ENCODE peak calls at places on chromosomes 3 and 15, in four cellular contexts. One of them, this sample, is unnamed.

GRCh38 chr15:39885099-39885777 is 34.8 kb downstream of the GPR176 start:
- DNase-seq in A549: no peak
- DNase-seq in HepG2: no peak
- DNase-seq in K562: no peak
- DNase-seq in this sample: no peak

GRCh38 chr3:53162672-53163458 is 1.9 kb downstream of the PRKCD start:
- DNase-seq in A549: no peak
- DNase-seq in HepG2: no peak
- DNase-seq in K562: peak; percentile 21
- DNase-seq in this sample: no peak

GRCh38 chr3:31254483-31254882 is 278.2 kb upstream of the STT3B start:
- DNase-seq in A549: no peak
- DNase-seq in HepG2: no peak
- DNase-seq in K562: no peak
- DNase-seq in this sample: no peak

GRCh38 chr15:33161209-33161608 is 33.3 kb downstream of the FMN1 start:
- DNase-seq in A549: no peak
- DNase-seq in HepG2: no peak
- DNase-seq in K562: no peak
- DNase-seq in this sample: no peak

GRCh38 chr3:126421573-126422119 is 26.9 kb downstream of the CFAP100 start:
- DNase-seq in A549: no peak
- DNase-seq in HepG2: no peak
- DNase-seq in K562: no peak
- DNase-seq in this sample: no peak

GRCh38 chr3:113339616-113340244 is 101.6 kb downstream of the CFAP44 start:
- DNase-seq in A549: no peak
- DNase-seq in HepG2: no peak
- DNase-seq in K562: peak; percentile 6
- DNase-seq in this sample: no peak

GRCh38 chr3:78895528-78895927 is 872.3 kb downstream of the ROBO1 start:
- DNase-seq in A549: no peak
- DNase-seq in HepG2: no peak
- DNase-seq in K562: no peak
- DNase-seq in this sample: no peak

GRCh38 chr3:58536501-58537411 is at the start of gene ACOX2:
- DNase-seq in A549: no peak
- DNase-seq in HepG2: no peak
- DNase-seq in K562: no peak
- DNase-seq in this sample: no peak

GRCh38 chr3:124559650-124560405 is 170.4 kb upstream of the UMPS start:
- DNase-seq in A549: peak; percentile 83
- DNase-seq in HepG2: peak; percentile 60
- DNase-seq in K562: peak; percentile 62
- DNase-seq in this sample: peak; percentile 81

GRCh38 chr3:136122006-136122405 is 74.1 kb downstream of the MSL2 start:
- DNase-seq in A549: no peak
- DNase-seq in HepG2: no peak
- DNase-seq in K562: no peak
- DNase-seq in this sample: no peak

GRCh38 chr3:141367038-141367730 is 1.1 kb upstream of the ZBTB38 start:
- DNase-seq in A549: peak; percentile 85
- DNase-seq in HepG2: no peak
- DNase-seq in K562: no peak
- DNase-seq in this sample: no peak

GRCh38 chr3:46301122-46301835 is 52.6 kb upstream of the CCR2 start:
- DNase-seq in A549: no peak
- DNase-seq in HepG2: no peak
- DNase-seq in K562: no peak
- DNase-seq in this sample: no peak

GRCh38 chr3:87200059-87200458 is 27.1 kb upstream of the CHMP2B start:
- DNase-seq in A549: no peak
- DNase-seq in HepG2: no peak
- DNase-seq in K562: no peak
- DNase-seq in this sample: no peak

GRCh38 chr15:92377083-92377789 is 16.4 kb upstream of the ST8SIA2 start:
- DNase-seq in A549: peak; percentile 47
- DNase-seq in HepG2: no peak
- DNase-seq in K562: peak; percentile 16
- DNase-seq in this sample: no peak

GRCh38 chr15:31245756-31246155 is 80.9 kb upstream of the KLF13 start:
- DNase-seq in A549: no peak
- DNase-seq in HepG2: no peak
- DNase-seq in K562: no peak
- DNase-seq in this sample: no peak

GRCh38 chr15:48803877-48804276 is 7.0 kb downstream of the CEP152 start:
- DNase-seq in A549: no peak
- DNase-seq in HepG2: no peak
- DNase-seq in K562: no peak
- DNase-seq in this sample: no peak

GRCh38 chr3:54304867-54305266 is 182.5 kb downstream of the CACNA2D3 start:
- DNase-seq in A549: no peak
- DNase-seq in HepG2: no peak
- DNase-seq in K562: no peak
- DNase-seq in this sample: no peak

GRCh38 chr3:14412831-14413380 is 10.5 kb downstream of the SLC6A6 start:
- DNase-seq in A549: no peak
- DNase-seq in HepG2: no peak
- DNase-seq in K562: no peak
- DNase-seq in this sample: peak; percentile 62

GRCh38 chr3:122055215-122055614 is at the start of gene CD86:
- DNase-seq in A549: no peak
- DNase-seq in HepG2: no peak
- DNase-seq in K562: no peak
- DNase-seq in this sample: no peak

GRCh38 chr15:59925123-59925522 is 79.0 kb upstream of the FOXB1 start:
- DNase-seq in A549: no peak
- DNase-seq in HepG2: no peak
- DNase-seq in K562: no peak
- DNase-seq in this sample: no peak

GRCh38 chr3:115691964-115692363 is 68.7 kb downstream of the GAP43 start:
- DNase-seq in A549: no peak
- DNase-seq in HepG2: no peak
- DNase-seq in K562: no peak
- DNase-seq in this sample: no peak

GRCh38 chr3:194007598-194008337 is 128.2 kb upstream of the HES1 start:
- DNase-seq in A549: no peak
- DNase-seq in HepG2: no peak
- DNase-seq in K562: no peak
- DNase-seq in this sample: no peak

GRCh38 chr3:136624894-136625815 is 127.0 kb downstream of the STAG1 start:
- DNase-seq in A549: peak; percentile 60
- DNase-seq in HepG2: peak; percentile 90
- DNase-seq in K562: no peak
- DNase-seq in this sample: no peak

GRCh38 chr3:188294113-188294512 is 140.2 kb downstream of the LPP start:
- DNase-seq in A549: no peak
- DNase-seq in HepG2: no peak
- DNase-seq in K562: no peak
- DNase-seq in this sample: no peak

GRCh38 chr15:99454941-99455795 is 110.6 kb upstream of the MEF2A start:
- DNase-seq in A549: peak; percentile 19
- DNase-seq in HepG2: peak; percentile 49
- DNase-seq in K562: peak; percentile 40
- DNase-seq in this sample: no peak

GRCh38 chr15:75186044-75186443 is 15.6 kb upstream of the C15orf39 start:
- DNase-seq in A549: no peak
- DNase-seq in HepG2: no peak
- DNase-seq in K562: no peak
- DNase-seq in this sample: no peak

GRCh38 chr3:26428992-26429391 is 193.6 kb upstream of the LRRC3B start:
- DNase-seq in A549: no peak
- DNase-seq in HepG2: no peak
- DNase-seq in K562: no peak
- DNase-seq in this sample: no peak

GRCh38 chr15:30885814-30886213 is 17.9 kb upstream of the FAN1 start:
- DNase-seq in A549: no peak
- DNase-seq in HepG2: peak; percentile 3
- DNase-seq in K562: no peak
- DNase-seq in this sample: peak; percentile 49

GRCh38 chr3:187741403-187742350 is 3.6 kb downstream of the BCL6 start:
- DNase-seq in A549: peak; percentile 72
- DNase-seq in HepG2: peak; percentile 76
- DNase-seq in K562: peak; percentile 71
- DNase-seq in this sample: peak; percentile 67

GRCh38 chr3:178584722-178585121 is 48.5 kb downstream of the KCNMB2 start:
- DNase-seq in A549: no peak
- DNase-seq in HepG2: no peak
- DNase-seq in K562: no peak
- DNase-seq in this sample: no peak

GRCh38 chr3:160810360-160810759 is 54.3 kb downstream of the PPM1L start:
- DNase-seq in A549: no peak
- DNase-seq in HepG2: no peak
- DNase-seq in K562: no peak
- DNase-seq in this sample: no peak

GRCh38 chr15:72796210-72796514 is 12.6 kb upstream of the ADPGK start:
- DNase-seq in A549: no peak
- DNase-seq in HepG2: no peak
- DNase-seq in K562: no peak
- DNase-seq in this sample: no peak

GRCh38 chr15:77026501-77027110 is 31.7 kb downstream of the PSTPIP1 start:
- DNase-seq in A549: no peak
- DNase-seq in HepG2: no peak
- DNase-seq in K562: no peak
- DNase-seq in this sample: peak; percentile 10

DNA sequence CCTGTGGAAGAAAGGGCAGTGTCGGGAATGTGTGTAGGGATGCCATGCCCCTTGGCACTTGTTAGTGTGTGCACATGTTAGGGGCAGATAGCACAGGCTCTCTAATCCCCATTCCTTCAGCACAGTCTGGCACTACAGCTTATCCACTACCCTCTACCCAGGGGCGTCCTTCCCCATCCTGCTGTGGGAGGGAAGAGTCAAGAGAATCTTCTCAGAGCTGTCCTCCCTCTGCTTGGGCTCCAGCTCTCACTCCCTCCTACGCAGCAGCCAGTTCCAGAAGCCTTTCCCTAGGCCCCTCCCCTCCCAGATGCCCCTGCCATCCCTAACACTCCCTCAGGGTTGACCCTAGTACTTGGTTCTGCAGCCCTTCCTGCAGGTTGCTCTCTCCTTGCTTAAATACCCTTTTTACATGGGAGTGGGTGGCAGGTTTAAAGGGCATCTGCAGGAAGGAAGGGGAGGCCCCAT is 815 bp upstream of the GRM2 start:
- DNase-seq in A549: no peak
- DNase-seq in HepG2: no peak
- DNase-seq in K562: no peak
- DNase-seq in this sample: no peak
- TF ChIP-seq NR3C1 in A549: no peak
- TF ChIP-seq NR3C1 in HepG2: no peak
- TF ChIP-seq NR3C1 in K562: no peak
- TF ChIP-seq NR3C1 in this sample: no peak

DNA sequence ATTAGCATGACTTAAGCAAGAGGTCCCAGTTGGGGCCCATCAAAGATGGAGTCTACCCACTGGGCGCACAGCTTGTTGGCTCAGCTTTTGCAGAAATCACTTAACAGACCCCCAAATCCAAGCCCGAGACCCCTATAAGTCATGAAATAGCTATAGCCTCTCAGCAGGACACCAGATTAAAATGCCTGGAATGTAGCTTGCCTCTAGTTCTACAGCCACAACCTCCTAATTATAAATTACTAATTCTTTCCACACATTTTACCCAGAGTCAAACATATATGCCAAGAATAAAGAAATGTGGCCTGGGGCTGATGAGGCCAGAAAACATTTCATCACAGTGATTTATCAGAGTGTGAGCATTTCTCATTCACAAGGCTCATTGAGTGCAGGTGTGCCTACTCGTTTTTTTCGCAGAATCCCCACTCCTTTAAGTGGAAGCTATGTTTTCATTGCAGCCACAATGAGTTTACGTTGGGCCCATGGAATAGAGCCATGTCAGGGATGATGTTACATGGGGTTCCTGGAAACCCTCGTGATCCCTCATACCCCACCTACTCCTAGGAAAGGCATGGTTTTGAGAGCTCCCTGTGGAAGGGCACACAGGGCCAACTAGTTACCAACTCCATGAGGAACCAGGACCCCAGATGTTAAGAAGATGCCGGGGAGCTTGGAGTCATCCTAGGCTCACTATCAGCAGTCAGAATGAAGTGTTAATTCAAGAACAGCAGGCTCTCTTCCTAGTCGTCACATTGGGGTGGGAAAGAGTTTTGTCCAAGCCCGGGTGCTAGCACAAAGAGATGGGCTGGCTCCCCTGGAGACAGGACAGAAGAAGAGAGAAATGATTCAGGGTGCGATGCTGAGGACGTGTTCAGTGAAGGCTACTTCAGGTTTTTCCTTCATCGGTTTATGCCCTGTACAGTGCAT is 90.3 kb upstream of the ABHD17C start:
- DNase-seq in A549: no peak
- DNase-seq in HepG2: no peak
- DNase-seq in K562: no peak
- DNase-seq in this sample: no peak
- TF ChIP-seq NR3C1 in A549: no peak
- TF ChIP-seq NR3C1 in HepG2: no peak
- TF ChIP-seq NR3C1 in K562: no peak
- TF ChIP-seq NR3C1 in this sample: no peak

GRCh38 chr15:38389924-38390542 is 63.9 kb upstream of the FAM98B start:
- DNase-seq in A549: peak; percentile 50
- DNase-seq in HepG2: peak; percentile 58
- DNase-seq in K562: peak; percentile 59
- DNase-seq in this sample: peak; percentile 84

GRCh38 chr15:38391186-38391585 is 62.7 kb upstream of the FAM98B start:
- DNase-seq in A549: no peak
- DNase-seq in HepG2: no peak
- DNase-seq in K562: no peak
- DNase-seq in this sample: no peak
- TF ChIP-seq NR3C1 in A549: no peak
- TF ChIP-seq NR3C1 in HepG2: no peak
- TF ChIP-seq NR3C1 in K562: no peak
- TF ChIP-seq NR3C1 in this sample: no peak

DNA sequence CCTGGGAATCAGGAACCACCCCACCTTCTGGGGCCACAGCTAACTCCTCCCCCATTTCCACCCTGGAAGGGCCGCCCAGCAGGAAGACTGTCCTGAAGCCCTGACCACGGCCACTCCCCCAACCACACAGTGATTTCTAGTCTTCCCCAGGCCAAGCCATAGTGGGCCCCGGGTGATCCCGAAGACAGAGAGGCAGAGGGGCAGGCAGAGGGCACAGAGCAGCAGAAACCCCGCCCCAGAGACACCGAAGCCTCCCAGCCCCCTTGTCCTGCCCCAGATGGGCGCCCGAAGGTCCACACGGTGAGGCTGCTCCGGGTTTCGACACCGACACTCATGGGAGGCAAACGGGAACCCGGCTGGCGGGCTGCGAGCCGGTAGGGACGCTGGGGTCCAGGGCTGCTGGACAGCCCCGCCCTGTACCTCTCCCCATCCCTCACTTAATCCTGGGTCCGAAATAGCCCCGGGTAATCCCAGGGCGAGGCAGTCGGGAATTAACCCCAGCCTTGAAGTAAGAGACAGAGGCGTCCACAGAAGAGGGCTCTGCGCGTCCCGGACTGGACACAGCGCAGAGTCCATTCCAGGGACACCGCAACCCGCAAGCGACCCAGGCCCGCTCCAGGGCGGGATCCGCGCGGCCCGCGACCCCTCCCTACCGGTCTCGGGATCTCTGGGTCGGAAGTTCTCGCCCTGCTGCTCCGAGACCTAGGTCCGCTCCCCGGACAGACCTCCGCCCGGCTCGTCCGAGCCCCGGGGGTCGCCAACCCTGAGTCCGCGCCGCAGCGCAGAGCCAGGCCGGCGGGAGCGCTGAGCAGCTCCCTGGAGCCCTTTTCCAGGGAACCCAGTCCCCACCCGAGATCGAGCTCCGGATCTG is 138.2 kb downstream of the NUP210 start:
- DNase-seq in A549: peak; percentile 58
- DNase-seq in HepG2: peak; percentile 69
- DNase-seq in K562: peak; percentile 50
- DNase-seq in this sample: peak; percentile 50
- TF ChIP-seq NR3C1 in A549: no peak
- TF ChIP-seq NR3C1 in HepG2: no peak
- TF ChIP-seq NR3C1 in K562: no peak
- TF ChIP-seq NR3C1 in this sample: no peak